ENCODE peak calls at places on chromosomes 5 and 9, in four cellular contexts. I is LoVo, C is NCI-H1092, S is Right ventricle myocardium superior. J is an unnamed sample.

GRCh38 chr5:54570923-54571322 is 53.4 kb downstream of the SNX18 start:
- DNase-seq in C (no peak), S (peak; percentile 63), I (no peak), J (no peak)

GRCh38 chr9:108776920-108777650 is 78.7 kb downstream of the ACTL7B start:
- DNase-seq in I (no peak), C (no peak), S (no peak), J (no peak)

GRCh38 chr5:154202379-154203260 is 12.1 kb downstream of the GALNT10 start:
- DNase-seq in C (peak; percentile 41), I (no peak), S (no peak), J (no peak)

GRCh38 chr5:140221697-140222223 is 46.8 kb downstream of the CYSTM1 start:
- DNase-seq in I (peak; percentile 49), S (no peak), C (no peak), J (peak; percentile 62)

GRCh38 chr5:96706433-96707111 is 44.4 kb downstream of the CAST start:
- DNase-seq in I (no peak), C (no peak), S (no peak), J (no peak)

GRCh38 chr5:32090755-32091128 is 83.4 kb downstream of the GOLPH3 start:
- DNase-seq in S (no peak), C (no peak), I (no peak), J (no peak)

GRCh38 chr5:43515678-43516048 is 715 bp upstream of the C5orf34 start:
- DNase-seq in C (no peak), S (no peak), I (peak; percentile 12), J (no peak)

GRCh38 chr9:81824802-81825770 is 103.1 kb upstream of the SPATA31D4 start:
- DNase-seq in C (no peak), S (no peak), I (no peak), J (no peak)

GRCh38 chr5:125813221-125813974 is 609.8 kb upstream of the GRAMD2B start:
- DNase-seq in C (no peak), I (no peak), S (no peak), J (no peak)

GRCh38 chr9:131621551-131622321 is 76.4 kb downstream of the PRRT1B start:
- DNase-seq in C (no peak), S (peak; percentile 37), I (no peak), J (no peak)

GRCh38 chr5:125550237-125550636 is 803.8 kb upstream of the ZNF608 start:
- DNase-seq in S (no peak), I (no peak), C (no peak), J (no peak)

GRCh38 chr9:72579880-72580570 is 58.6 kb downstream of the TMC1 start:
- DNase-seq in I (peak; percentile 55), S (no peak), C (no peak), J (peak; percentile 76)

GRCh38 chr5:143887302-143887638 is 75.3 kb downstream of the HMHB1 start:
- DNase-seq in I (peak; percentile 34), S (peak; percentile 62), C (peak; percentile 69), J (no peak)

GRCh38 chr9:99478469-99479027 is 256.5 kb downstream of the SEC61B start:
- DNase-seq in C (no peak), I (no peak), S (peak; percentile 60), J (no peak)

GRCh38 chr5:132557425-132557805 is 638 bp downstream of the RAD50 start:
- DNase-seq in I (peak; percentile 82), S (peak; percentile 43), C (no peak), J (peak; percentile 97)

GRCh38 chr5:91219141-91219802 is 163.8 kb downstream of the ARRDC3 start:
- DNase-seq in I (no peak), S (no peak), C (no peak), J (peak; percentile 21)

GRCh38 chr9:112332272-112332671 is 1.1 kb downstream of the PTBP3 start:
- DNase-seq in I (no peak), C (no peak), S (no peak), J (no peak)

GRCh38 chr5:565782-566445 is 41.7 kb upstream of the SLC9A3 start:
- DNase-seq in C (no peak), I (peak; percentile 58), S (no peak), J (peak; percentile 72)

GRCh38 chr9:114433720-114434255 is 46.0 kb upstream of the AKNA start:
- DNase-seq in I (no peak), S (no peak), C (no peak), J (no peak)

GRCh38 chr9:127444921-127445850 is 6.0 kb downstream of the RPL12 start:
- DNase-seq in S (no peak), I (no peak), C (no peak), J (no peak)

GRCh38 chr5:150022163-150022540 is 21.6 kb downstream of the HMGXB3 start:
- DNase-seq in I (peak; percentile 36), S (no peak), C (no peak), J (no peak)

GRCh38 chr9:130235558-130236435 is 29.8 kb upstream of the HMCN2 start:
- DNase-seq in S (peak; percentile 85), I (peak; percentile 39), C (peak; percentile 63), J (peak; percentile 31)

GRCh38 chr5:34598177-34598794 is 57.8 kb upstream of the RAI14 start:
- DNase-seq in C (no peak), S (no peak), I (peak; percentile 68), J (peak; percentile 21)

J was measured in small intestine.